ENCODE peak calls at places on chromosomes 13 and 19, in nine cellular contexts. E is nucleus accumbens; H is ELF-1; F is HCEC 1CT; X is stimulated activated naive CD8-positive, alpha-beta T cell treated with anti-CD3 and anti-CD28 coated beads, Interleukin-15, amount 100 ng/mL, for 72 hours; N is HTR-8/SVneo; L is NCI-H774; I is NB4; W is pulmonary artery endothelial cell. O is an unnamed sample.

GRCh38 chr13:98447881-98448641 is 128.8 kb downstream of the STK24 start:
- DNase-seq in W (no peak), E (peak), N (no peak), X (no peak), I (peak), F (no peak), L (no peak), H (peak), O (peak)

GRCh38 chr19:31519216-31519615 is 170.0 kb upstream of the TSHZ3 start:
- DNase-seq in W (no peak), I (no peak), X (no peak), N (no peak), F (no peak), E (no peak), L (no peak), H (peak), O (no peak)

GRCh38 chr19:9936151-9937000 is at the start of gene OLFM2:
- DNase-seq in W (no peak), I (no peak), N (peak), L (no peak), H (no peak), X (no peak), F (no peak), E (peak), O (no peak)

GRCh38 chr13:100491164-100491847 is 97.3 kb downstream of the GGACT start:
- DNase-seq in H (no peak), E (no peak), N (no peak), X (no peak), W (no peak), I (peak), L (peak), F (peak), O (peak)

GRCh38 chr13:80716610-80717081 is 375.7 kb upstream of the SPRY2 start:
- DNase-seq in E (no peak), W (no peak), I (no peak), X (no peak), H (peak), L (no peak), F (peak), N (no peak), O (peak)

GRCh38 chr19:18435185-18435841 is 2.6 kb downstream of the ISYNA1 start:
- DNase-seq in E (no peak), I (no peak), L (no peak), W (no peak), X (no peak), N (no peak), H (no peak), F (no peak), O (no peak)

GRCh38 chr13:40026174-40026585 is 370.7 kb downstream of the COG6 start:
- DNase-seq in X (peak), F (no peak), N (no peak), I (no peak), E (no peak), L (no peak), W (no peak), H (no peak), O (peak)

GRCh38 chr13:47796816-47797215 is 204.3 kb downstream of the SUCLA2 start:
- DNase-seq in L (no peak), N (no peak), X (no peak), W (no peak), E (no peak), I (no peak), F (no peak), H (no peak), O (no peak)

GRCh38 chr13:18235172-18235571 is 946.5 kb downstream of the TUBA3C start:
- DNase-seq in F (no peak), L (no peak), X (no peak), W (no peak), N (no peak), E (no peak), I (no peak), H (no peak), O (no peak)

GRCh38 chr19:6126335-6126974 is 9.0 kb upstream of the ACSBG2 start:
- DNase-seq in H (peak), F (peak), L (peak), E (no peak), X (peak), W (peak), N (peak), I (peak), O (peak)

GRCh38 chr19:35260694-35261304 is 8.0 kb upstream of the USF2 start:
- DNase-seq in X (peak), W (no peak), L (no peak), F (no peak), N (no peak), I (no peak), E (no peak), H (no peak), O (no peak)

GRCh38 chr13:98461525-98462240 is 115.2 kb downstream of the STK24 start:
- DNase-seq in H (no peak), N (no peak), I (no peak), E (no peak), X (no peak), W (no peak), F (no peak), L (no peak), O (no peak)

GRCh38 chr13:33875658-33876401 is 57.9 kb downstream of the RFC3 start:
- DNase-seq in W (no peak), E (no peak), H (peak), N (no peak), L (no peak), X (no peak), I (no peak), F (no peak), O (no peak)

GRCh38 chr13:29435125-29435911 is 160.2 kb downstream of the SLC7A1 start:
- DNase-seq in N (peak), E (no peak), X (no peak), F (peak), I (no peak), H (peak), W (no peak), L (no peak), O (peak)

GRCh38 chr19:2739602-2740313 is at the start of gene SLC39A3:
- DNase-seq in H (peak), E (peak), W (peak), X (peak), L (peak), I (peak), N (peak), F (peak), O (peak)

GRCh38 chr19:45069056-45069455 is 7.2 kb downstream of the ZNF296 start:
- DNase-seq in H (peak), X (no peak), N (no peak), F (no peak), I (no peak), W (no peak), E (no peak), L (no peak), O (peak)

GRCh38 chr19:17095141-17095919 is 19.8 kb downstream of the MYO9B start:
- DNase-seq in N (no peak), W (peak), E (no peak), H (no peak), F (peak), L (no peak), I (no peak), X (no peak), O (peak)

GRCh38 chr19:2014731-2015610 is 543 bp downstream of the BTBD2 start:
- DNase-seq in F (no peak), I (peak), L (no peak), H (no peak), X (peak), N (peak), W (no peak), E (no peak), O (no peak)

GRCh38 chr19:33683881-33684549 is 62.3 kb downstream of the CHST8 start:
- DNase-seq in X (no peak), N (peak), H (peak), E (no peak), F (no peak), I (peak), W (peak), L (no peak), O (no peak)

GRCh38 chr13:98664510-98664909 is 87.6 kb upstream of the STK24 start:
- DNase-seq in F (no peak), I (no peak), E (no peak), W (no peak), H (no peak), N (no peak), X (no peak), L (no peak), O (no peak)

GRCh38 chr13:30818323-30818960 is 83.1 kb downstream of the ALOX5AP start:
- DNase-seq in L (no peak), E (no peak), I (no peak), N (no peak), F (peak), X (no peak), W (no peak), H (no peak), O (peak)

GRCh38 chr13:98327326-98328314 is 150.6 kb upstream of the RNF113B start:
- DNase-seq in H (peak), L (no peak), W (no peak), X (no peak), I (no peak), N (peak), F (no peak), E (no peak), O (peak)

GRCh38 chr13:27137759-27138158 is 33.9 kb downstream of the USP12 start:
- DNase-seq in I (no peak), H (no peak), F (no peak), N (no peak), W (no peak), E (no peak), X (no peak), L (no peak), O (no peak)

GRCh38 chr13:35744566-35745203 is 268.2 kb upstream of the MAB21L1 start:
- DNase-seq in I (no peak), X (no peak), L (no peak), W (no peak), H (no peak), F (no peak), E (no peak), N (no peak), O (peak)

GRCh38 chr19:13729859-13730258 is 34.5 kb upstream of the MRI1 start:
- DNase-seq in N (no peak), W (no peak), H (no peak), L (no peak), E (no peak), F (peak), X (no peak), I (peak), O (no peak)

GRCh38 chr19:335486-336066 is 9.0 kb downstream of the MIER2 start:
- DNase-seq in X (no peak), W (no peak), E (no peak), F (no peak), L (no peak), N (no peak), H (no peak), I (no peak), O (no peak)

GRCh38 chr13:47903836-47904235 is 97.2 kb downstream of the SUCLA2 start:
- DNase-seq in I (peak), W (no peak), N (peak), E (no peak), F (peak), H (no peak), X (no peak), L (peak), O (peak)

GRCh38 chr13:48437381-48437780 is 24.5 kb upstream of the LPAR6 start:
- DNase-seq in W (peak), X (no peak), L (no peak), H (no peak), N (no peak), F (peak), I (no peak), E (no peak), O (no peak)

O was measured in amniotic epithelial cell.